ENCODE peak calls at places on chromosomes 5 and 9, in nine cellular contexts. One of them, this sample, is unnamed.

GRCh38 chr5:151284392-151284967 is 19.1 kb downstream of the SLC36A3 start:
- DNase-seq in astrocyte of the spinal cord: no peak
- DNase-seq in nephron progenitor cell: no peak
- DNase-seq in hepatocyte: no peak
- DNase-seq in NCI-H2029: no peak
- DNase-seq in EL: no peak
- DNase-seq in gastrocnemius medialis: no peak
- DNase-seq in PC-3: no peak
- DNase-seq in neuronal stem cell: peak
- DNase-seq in this sample: no peak

GRCh38 chr9:93721417-93721965 is 145.1 kb downstream of the PHF2 start:
- DNase-seq in astrocyte of the spinal cord: no peak
- DNase-seq in nephron progenitor cell: no peak
- DNase-seq in hepatocyte: no peak
- DNase-seq in NCI-H2029: no peak
- DNase-seq in EL: no peak
- DNase-seq in gastrocnemius medialis: no peak
- DNase-seq in PC-3: no peak
- DNase-seq in neuronal stem cell: no peak
- DNase-seq in this sample: no peak

GRCh38 chr9:72324974-72325373 is 40.0 kb downstream of the ZFAND5 start:
- DNase-seq in astrocyte of the spinal cord: no peak
- DNase-seq in nephron progenitor cell: no peak
- DNase-seq in hepatocyte: no peak
- DNase-seq in NCI-H2029: no peak
- DNase-seq in EL: no peak
- DNase-seq in gastrocnemius medialis: no peak
- DNase-seq in PC-3: no peak
- DNase-seq in neuronal stem cell: no peak
- DNase-seq in this sample: no peak

GRCh38 chr9:89317282-89317681 is 1.0 kb upstream of the SECISBP2 start:
- DNase-seq in astrocyte of the spinal cord: no peak
- DNase-seq in nephron progenitor cell: no peak
- DNase-seq in hepatocyte: no peak
- DNase-seq in NCI-H2029: no peak
- DNase-seq in EL: peak
- DNase-seq in gastrocnemius medialis: no peak
- DNase-seq in PC-3: no peak
- DNase-seq in neuronal stem cell: no peak
- DNase-seq in this sample: no peak

GRCh38 chr5:131545856-131546255 is 89.2 kb downstream of the RAPGEF6 start:
- DNase-seq in astrocyte of the spinal cord: peak
- DNase-seq in nephron progenitor cell: no peak
- DNase-seq in hepatocyte: no peak
- DNase-seq in NCI-H2029: no peak
- DNase-seq in EL: peak
- DNase-seq in gastrocnemius medialis: no peak
- DNase-seq in PC-3: peak
- DNase-seq in neuronal stem cell: no peak
- DNase-seq in this sample: no peak

GRCh38 chr5:135303582-135304173 is 95.4 kb downstream of the MACROH2A1 start:
- DNase-seq in astrocyte of the spinal cord: no peak
- DNase-seq in nephron progenitor cell: no peak
- DNase-seq in hepatocyte: peak
- DNase-seq in NCI-H2029: no peak
- DNase-seq in EL: no peak
- DNase-seq in gastrocnemius medialis: no peak
- DNase-seq in PC-3: no peak
- DNase-seq in neuronal stem cell: no peak
- DNase-seq in this sample: no peak

GRCh38 chr9:16202913-16203734 is 650.3 kb downstream of the CCDC171 start:
- DNase-seq in astrocyte of the spinal cord: peak
- DNase-seq in nephron progenitor cell: no peak
- DNase-seq in hepatocyte: peak
- DNase-seq in NCI-H2029: no peak
- DNase-seq in EL: peak
- DNase-seq in gastrocnemius medialis: no peak
- DNase-seq in PC-3: peak
- DNase-seq in neuronal stem cell: no peak
- DNase-seq in this sample: no peak

GRCh38 chr9:33080534-33080933 is 4.1 kb upstream of the SMU1 start:
- DNase-seq in astrocyte of the spinal cord: no peak
- DNase-seq in nephron progenitor cell: no peak
- DNase-seq in hepatocyte: no peak
- DNase-seq in NCI-H2029: no peak
- DNase-seq in EL: no peak
- DNase-seq in gastrocnemius medialis: no peak
- DNase-seq in PC-3: no peak
- DNase-seq in neuronal stem cell: no peak
- DNase-seq in this sample: no peak

GRCh38 chr5:94693043-94693822 is 74.8 kb downstream of the SLF1 start:
- DNase-seq in astrocyte of the spinal cord: peak
- DNase-seq in nephron progenitor cell: no peak
- DNase-seq in hepatocyte: peak
- DNase-seq in NCI-H2029: peak
- DNase-seq in EL: peak
- DNase-seq in gastrocnemius medialis: no peak
- DNase-seq in PC-3: peak
- DNase-seq in neuronal stem cell: no peak
- DNase-seq in this sample: peak

This sample was measured in NCI-H510A treated with DMSO at 0.1 percent for 48 hours.